ENCODE peak calls at places on chromosomes 6 and 20, in eight cellular contexts. G, L, U, E, V, Z, N and K are unnamed samples.

GRCh38 chr6:65461121-65461520 is 245.9 kb downstream of the EYS start:
- DNase-seq in E (no peak), N (peak), U (no peak), V (no peak), L (no peak), G (no peak), Z (no peak), K (no peak)

GRCh38 chr6:53728570-53729194 is 63.1 kb upstream of the KLHL31 start:
- DNase-seq in N (peak), E (peak), V (peak), L (no peak), G (no peak), U (peak), Z (no peak), K (no peak)

GRCh38 chr6:140178550-140179334 is 804.3 kb upstream of the CITED2 start:
- DNase-seq in N (no peak), E (no peak), L (no peak), G (no peak), V (no peak), Z (no peak), U (no peak), K (no peak)

GRCh38 chr20:29689411-29690225 is 1567.8 kb upstream of the DEFB115 start:
- DNase-seq in G (no peak), L (no peak), E (peak), N (peak), U (no peak), V (no peak), Z (peak), K (no peak)

GRCh38 chr6:148508401-148509151 is 165.9 kb downstream of the SASH1 start:
- DNase-seq in E (no peak), N (no peak), U (no peak), G (no peak), Z (no peak), L (no peak), V (no peak), K (no peak)

GRCh38 chr20:18688676-18689075 is 100.8 kb downstream of the DTD1 start:
- DNase-seq in U (no peak), N (no peak), V (no peak), Z (no peak), G (no peak), E (no peak), L (no peak), K (no peak)

GRCh38 chr6:139370707-139371345 is 3.6 kb downstream of the CITED2 start:
- DNase-seq in U (no peak), G (no peak), V (no peak), N (no peak), E (no peak), L (no peak), Z (no peak), K (no peak)

GRCh38 chr6:42783177-42783875 is 1.5 kb downstream of the BICRAL start:
- DNase-seq in L (peak), G (no peak), U (peak), N (peak), V (peak), E (peak), Z (peak), K (peak)

GRCh38 chr6:99219788-99220187 is 129.7 kb downstream of the FAXC start:
- DNase-seq in N (peak), G (peak), Z (peak), L (no peak), U (peak), E (peak), V (no peak), K (no peak)

GRCh38 chr20:24970030-24970553 is 21.0 kb downstream of the CST7 start:
- DNase-seq in L (no peak), V (no peak), Z (no peak), N (no peak), G (no peak), U (no peak), E (no peak), K (no peak)

GRCh38 chr6:8859501-8859900 is 424.2 kb upstream of the SLC35B3 start:
- DNase-seq in V (no peak), E (no peak), Z (no peak), N (no peak), L (no peak), G (no peak), U (no peak), K (no peak)

GRCh38 chr6:8858854-8859257 is 423.5 kb upstream of the SLC35B3 start:
- DNase-seq in N (no peak), V (no peak), G (no peak), E (no peak), Z (no peak), U (no peak), L (no peak), K (no peak)

GRCh38 chr6:8852332-8852731 is 417.0 kb upstream of the SLC35B3 start:
- DNase-seq in G (no peak), N (no peak), V (no peak), U (no peak), Z (no peak), E (no peak), L (no peak), K (peak)

GRCh38 chr6:8857160-8857559 is 421.8 kb upstream of the SLC35B3 start:
- DNase-seq in E (no peak), L (no peak), V (no peak), N (no peak), Z (no peak), G (no peak), U (no peak), K (no peak)

DNA sequence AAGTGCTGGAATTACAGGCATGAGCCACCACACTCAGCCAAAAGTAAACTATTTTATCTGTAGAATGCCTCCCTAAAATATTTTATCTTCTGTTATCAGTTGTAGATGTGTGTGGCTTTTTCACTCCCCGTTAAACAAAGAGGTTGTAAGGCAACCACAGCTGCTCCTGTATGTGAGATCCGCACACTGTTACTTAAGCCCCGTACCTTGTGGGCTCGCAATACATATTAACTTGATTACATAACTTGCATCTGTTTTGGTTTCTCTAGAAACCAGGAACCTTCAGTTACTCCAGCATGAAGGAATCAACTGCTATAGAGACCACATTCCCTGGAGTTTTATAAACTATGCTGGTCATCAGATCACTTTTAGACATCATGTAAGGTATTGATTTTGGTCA is 420.1 kb upstream of the SLC35B3 start:
- DNase-seq in V (no peak), G (no peak), N (no peak), L (no peak), E (no peak), U (no peak), Z (no peak), K (no peak)
- TF ChIP-seq POLR2AphosphoS5 in V (no peak), G (no peak), N (no peak), L (no peak), E (no peak), U (no peak), Z (no peak), K (no peak)

GRCh38 chr20:52105045-52105572 is 86.5 kb downstream of the ZFP64 start:
- DNase-seq in N (no peak), U (no peak), G (no peak), V (no peak), E (peak), L (no peak), Z (peak), K (no peak)
- H3K4me3 ChIP-seq in N (no peak), U (peak), G (peak), V (peak), E (no peak), L (peak), Z (peak), K (peak)

GRCh38 chr6:155121699-155122098 is 126.6 kb downstream of the TIAM2 start:
- DNase-seq in V (no peak), N (no peak), U (no peak), Z (peak), G (no peak), E (peak), L (no peak), K (no peak)
- TF ChIP-seq EP300 in V (no peak), N (no peak), U (no peak), Z (no peak), G (no peak), E (no peak), L (no peak), K (no peak)

GRCh38 chr6:33442283-33442682 is 12.1 kb upstream of the ZBTB9 start:
- DNase-seq in N (no peak), Z (no peak), G (no peak), E (no peak), U (no peak), V (no peak), L (no peak), K (no peak)

GRCh38 chr6:33443025-33443424 is 11.4 kb upstream of the ZBTB9 start:
- DNase-seq in G (no peak), U (no peak), N (no peak), L (no peak), Z (peak), V (no peak), E (peak), K (no peak)

GRCh38 chr6:33445020-33445676 is 9.2 kb upstream of the ZBTB9 start:
- DNase-seq in Z (no peak), L (no peak), N (no peak), E (peak), U (no peak), G (no peak), V (no peak), K (no peak)

GRCh38 chr6:33441457-33441856 is 12.9 kb upstream of the ZBTB9 start:
- DNase-seq in N (no peak), V (no peak), G (no peak), Z (peak), L (no peak), E (peak), U (no peak), K (no peak)

DNA sequence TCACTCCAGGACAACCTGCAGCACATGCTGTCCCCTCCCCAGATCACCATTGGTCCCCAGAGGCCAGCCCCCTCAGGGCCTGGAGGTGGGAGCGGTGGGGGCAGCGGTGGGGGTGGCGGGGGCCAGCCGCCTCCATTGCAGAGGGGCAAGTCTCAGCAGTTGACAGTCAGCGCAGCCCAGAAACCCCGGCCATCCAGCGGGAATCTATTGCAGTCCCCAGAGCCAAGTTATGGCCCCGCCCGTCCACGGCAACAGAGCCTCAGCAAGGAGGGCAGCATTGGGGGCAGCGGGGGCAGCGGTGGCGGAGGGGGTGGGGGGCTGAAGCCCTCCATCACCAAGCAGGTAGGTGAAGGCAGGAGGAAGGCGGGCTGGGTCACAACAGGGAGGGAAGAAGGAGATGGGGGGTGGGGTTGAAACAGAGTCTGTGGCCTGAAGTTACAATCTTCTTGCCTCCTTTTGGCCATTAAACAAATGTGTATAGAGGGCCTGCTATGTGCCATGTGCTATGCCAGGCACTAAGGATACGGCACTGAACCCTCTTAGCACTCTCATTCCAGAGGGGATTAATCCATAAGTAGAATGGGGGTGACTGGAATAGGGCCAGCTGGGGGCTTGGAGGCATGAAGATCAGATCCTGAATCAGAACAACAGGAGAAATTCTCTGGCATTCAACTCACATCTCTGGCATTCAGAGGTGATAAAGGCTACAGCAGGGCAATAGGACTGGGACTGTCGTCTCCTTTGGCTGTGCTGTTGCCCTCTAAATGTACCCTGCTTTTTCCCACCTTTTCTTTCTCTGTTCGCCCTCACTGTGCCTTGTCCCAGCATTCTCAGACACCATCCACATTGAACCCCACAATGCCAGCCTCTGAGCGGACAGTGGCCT is 10.5 kb upstream of the ZBTB9 start:
- DNase-seq in E (peak), N (no peak), Z (peak), U (no peak), G (no peak), L (no peak), V (no peak), K (no peak)
- TF ChIP-seq POLR2AphosphoS5 in E (no peak), N (no peak), Z (no peak), U (no peak), G (peak), L (no peak), V (no peak), K (no peak)

GRCh38 chr6:27293436-27294152 is 18.5 kb downstream of the POM121L2 start:
- DNase-seq in N (peak), G (no peak), Z (no peak), U (no peak), E (no peak), V (no peak), L (no peak), K (no peak)

GRCh38 chr6:27297484-27297856 is 14.6 kb downstream of the POM121L2 start:
- DNase-seq in Z (no peak), N (no peak), E (no peak), V (no peak), U (no peak), L (no peak), G (no peak), K (no peak)

GRCh38 chr6:27294409-27294808 is 17.7 kb downstream of the POM121L2 start:
- DNase-seq in E (no peak), L (no peak), Z (no peak), G (no peak), N (peak), V (no peak), U (no peak), K (no peak)

GRCh38 chr6:27296106-27296783 is 15.8 kb downstream of the POM121L2 start:
- DNase-seq in G (no peak), L (no peak), U (no peak), V (no peak), N (peak), Z (no peak), E (no peak), K (no peak)

DNA sequence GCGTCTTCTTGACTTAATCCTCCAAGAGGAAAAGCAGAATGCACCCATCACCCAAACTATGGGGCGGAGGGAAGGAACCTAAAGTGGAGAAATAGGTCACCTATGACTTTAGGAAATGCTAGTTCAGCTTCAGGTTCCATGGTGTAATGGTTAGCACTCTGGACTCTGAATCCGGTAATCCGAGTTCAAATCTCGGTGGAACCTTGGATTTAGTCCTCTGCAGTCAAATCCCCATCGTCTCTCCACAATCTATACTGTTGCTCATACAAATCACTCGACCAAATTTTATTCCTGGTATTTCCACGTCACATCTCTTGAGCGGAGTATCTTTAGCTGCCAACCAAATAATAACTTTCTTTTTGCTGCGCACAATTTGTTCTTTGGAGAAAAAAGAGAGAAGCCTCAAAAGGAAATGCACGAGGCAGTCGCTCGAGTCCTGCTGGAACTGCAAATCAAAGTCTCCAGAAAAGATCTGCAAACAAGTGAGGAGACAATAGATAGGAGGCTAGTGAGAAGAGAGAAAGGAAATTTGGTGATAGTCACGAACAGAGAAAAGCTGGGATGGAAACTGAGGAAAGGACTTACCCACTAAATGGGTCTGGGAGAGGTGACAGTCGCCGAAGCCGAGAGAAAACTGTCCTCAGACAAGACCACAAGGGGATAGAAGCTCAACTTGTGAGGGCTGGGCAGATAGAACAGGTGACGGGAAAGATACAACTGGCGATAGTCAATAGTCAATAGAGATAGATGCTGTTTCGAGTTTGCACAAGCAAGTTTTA is 16.6 kb downstream of the POM121L2 start:
- DNase-seq in V (no peak), N (peak), L (no peak), E (no peak), U (no peak), Z (no peak), G (no peak), K (no peak)
- H3K4me3 ChIP-seq in V (no peak), N (peak), L (no peak), E (peak), U (no peak), Z (no peak), G (peak), K (no peak)

DNA sequence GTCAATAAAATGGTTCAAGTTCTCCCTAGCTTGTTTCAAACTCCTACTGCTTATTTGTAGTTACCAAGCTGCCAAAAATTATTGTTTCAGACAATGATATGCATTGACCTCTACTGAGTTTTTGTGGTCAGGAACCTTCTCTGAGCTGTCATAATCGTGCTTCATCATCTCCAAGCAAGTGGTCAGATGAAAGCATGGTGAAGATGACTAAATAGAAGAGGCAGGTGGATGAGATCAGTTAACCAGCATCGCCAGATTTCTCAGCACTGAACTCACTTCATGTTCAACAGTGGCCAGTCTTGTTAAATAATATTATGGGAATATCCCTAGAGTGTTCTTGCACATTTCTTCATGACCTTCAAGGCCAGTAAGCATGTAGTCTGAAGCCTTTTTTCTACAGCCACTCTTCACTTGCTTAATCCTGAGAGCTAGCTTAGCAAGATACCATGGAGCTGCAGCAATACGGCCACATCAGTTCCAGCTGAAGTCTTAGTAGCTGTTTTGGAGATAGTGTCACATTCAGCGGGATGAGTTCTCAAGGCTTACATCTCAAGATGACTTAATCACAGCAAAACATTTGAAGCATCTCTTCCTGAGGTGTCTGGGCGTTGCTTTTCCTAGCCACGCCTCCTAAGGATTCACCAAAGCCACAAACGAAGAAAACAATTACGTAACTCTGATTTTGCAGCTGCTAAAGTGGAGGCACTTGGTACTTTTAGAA is 101.6 kb upstream of the TMEM30A start:
- DNase-seq in Z (no peak), V (no peak), E (no peak), N (no peak), U (no peak), L (no peak), G (no peak), K (no peak)
- TF ChIP-seq EP300 in Z (no peak), V (no peak), E (no peak), N (no peak), U (no peak), L (no peak), G (no peak), K (no peak)

GRCh38 chr6:14792118-14792955 is 453.5 kb upstream of the JARID2 start:
- DNase-seq in E (no peak), U (no peak), G (no peak), Z (no peak), N (no peak), L (no peak), V (no peak), K (no peak)
- TF ChIP-seq POLR2AphosphoS5 in E (no peak), U (no peak), G (no peak), Z (no peak), N (no peak), L (no peak), V (no peak), K (no peak)

DNA sequence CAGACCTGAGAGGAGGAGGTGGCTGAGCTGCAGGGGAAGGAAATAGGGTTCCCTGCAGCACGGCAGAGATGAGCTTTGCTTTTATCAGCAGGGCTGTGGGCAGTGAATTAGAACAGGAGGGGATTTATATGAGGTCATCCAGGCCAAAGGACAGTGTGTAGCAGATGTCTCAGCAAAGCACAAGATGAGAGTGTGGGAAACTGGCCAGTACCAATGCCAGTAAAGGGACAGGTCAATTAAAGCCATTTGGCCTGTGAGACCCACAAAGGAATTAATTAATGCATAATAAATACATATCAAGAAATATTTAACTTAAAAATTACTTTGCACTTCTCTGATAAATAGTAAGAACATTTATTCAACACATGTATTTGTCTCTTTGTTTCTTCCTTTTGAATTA is at the start of gene DEFB119:
- DNase-seq in V (no peak), G (no peak), L (no peak), U (no peak), N (no peak), E (no peak), Z (no peak), K (no peak)
- H3K4me3 ChIP-seq in V (no peak), G (no peak), L (no peak), U (no peak), N (no peak), E (no peak), Z (no peak), K (no peak)

GRCh38 chr20:38013891-38014290 is 19.4 kb downstream of the TTI1 start:
- DNase-seq in L (no peak), U (no peak), N (no peak), V (no peak), E (no peak), G (no peak), Z (no peak), K (no peak)
- TF ChIP-seq EP300 in L (no peak), U (no peak), N (no peak), V (no peak), E (no peak), G (no peak), Z (no peak), K (no peak)